ENCODE peak calls at places on chromosomes 16 and 17, in six cellular contexts. J is K562, S is GM13976, P is hepatocyte, A is AG09319, Y is AG04450. F is an unnamed sample.

GRCh38 chr17:16282522-16282921 is 65.5 kb downstream of the PIGL start:
- DNase-seq in J (no peak), S (no peak), P (no peak), A (no peak), Y (peak; percentile 66), F (no peak)

GRCh38 chr17:80773243-80773991 is 218.2 kb upstream of the CHMP6 start:
- DNase-seq in J (no peak), S (no peak), P (no peak), A (no peak), Y (no peak), F (peak; percentile 29)

GRCh38 chr16:51971184-51971583 is 575.8 kb downstream of the TOX3 start:
- DNase-seq in J (no peak), S (no peak), P (peak; percentile 19), A (no peak), Y (no peak), F (no peak)

GRCh38 chr17:43832168-43832975 is 574 bp downstream of the MPP3 start:
- DNase-seq in J (no peak), S (no peak), P (peak; percentile 75), A (peak; percentile 14), Y (peak; percentile 13), F (peak; percentile 26)

GRCh38 chr16:47928008-47928407 is 227.8 kb downstream of the ABCC12 start:
- DNase-seq in J (no peak), S (no peak), P (no peak), A (no peak), Y (no peak), F (peak; percentile 6)

GRCh38 chr17:68176770-68177169 is 71.1 kb upstream of the AMZ2 start:
- DNase-seq in J (no peak), S (no peak), P (no peak), A (no peak), Y (no peak), F (no peak)

GRCh38 chr16:51152691-51153261 is 1.7 kb upstream of the SALL1 start:
- DNase-seq in J (no peak), S (no peak), P (no peak), A (no peak), Y (no peak), F (no peak)

GRCh38 chr17:73118139-73118538 is 25.7 kb upstream of the SLC39A11 start:
- DNase-seq in J (no peak), S (no peak), P (no peak), A (no peak), Y (no peak), F (no peak)

GRCh38 chr16:27264151-27264550 is 4.4 kb downstream of the NSMCE1 start:
- DNase-seq in J (no peak), S (no peak), P (no peak), A (no peak), Y (no peak), F (no peak)

GRCh38 chr16:20075243-20075642 is 1.6 kb upstream of the GPR139 start:
- DNase-seq in J (no peak), S (no peak), P (no peak), A (no peak), Y (no peak), F (no peak)

GRCh38 chr16:57985204-57986121 is 14.5 kb upstream of the CNGB1 start:
- DNase-seq in J (peak; percentile 79), S (peak; percentile 29), P (peak; percentile 47), A (no peak), Y (no peak), F (no peak)

GRCh38 chr16:1189455-1189854 is 35.6 kb downstream of the TPSG1 start:
- DNase-seq in J (no peak), S (no peak), P (no peak), A (no peak), Y (no peak), F (no peak)

GRCh38 chr17:76243826-76244679 is 3.8 kb upstream of the RNF157 start:
- DNase-seq in J (no peak), S (no peak), P (no peak), A (no peak), Y (no peak), F (peak; percentile 39)

GRCh38 chr17:2343421-2343820 is 6.1 kb downstream of the SGSM2 start:
- DNase-seq in J (no peak), S (no peak), P (no peak), A (no peak), Y (no peak), F (peak; percentile 90)

GRCh38 chr16:47018223-47018891 is 44.9 kb upstream of the DNAJA2 start:
- DNase-seq in J (peak; percentile 58), S (peak; percentile 87), P (peak; percentile 67), A (no peak), Y (no peak), F (peak; percentile 70)

GRCh38 chr16:1674751-1675664 is 3.1 kb upstream of the JPT2 start:
- DNase-seq in J (no peak), S (no peak), P (no peak), A (no peak), Y (peak; percentile 27), F (no peak)

GRCh38 chr16:81883235-81883634 is 104.1 kb downstream of the PLCG2 start:
- DNase-seq in J (no peak), S (no peak), P (no peak), A (no peak), Y (no peak), F (no peak)

GRCh38 chr17:2055494-2056220 is 754 bp downstream of the HIC1 start:
- DNase-seq in J (no peak), S (peak; percentile 80), P (no peak), A (no peak), Y (no peak), F (peak; percentile 67)

GRCh38 chr17:46191332-46192210 is 1.7 kb downstream of the KANSL1 start:
- DNase-seq in J (peak; percentile 57), S (no peak), P (peak; percentile 67), A (no peak), Y (no peak), F (peak; percentile 43)

GRCh38 chr17:38509008-38509771 is 80.9 kb downstream of the ARHGAP23 start:
- DNase-seq in J (peak; percentile 92), S (peak; percentile 91), P (peak; percentile 95), A (peak; percentile 79), Y (peak; percentile 83), F (peak; percentile 92)

GRCh38 chr16:5621826-5622225 is 524.2 kb upstream of the EEF2KMT start:
- DNase-seq in J (no peak), S (no peak), P (peak; percentile 34), A (no peak), Y (no peak), F (no peak)

GRCh38 chr17:64130559-64131001 is 636 bp upstream of the ERN1 start:
- DNase-seq in J (no peak), S (peak; percentile 59), P (no peak), A (no peak), Y (no peak), F (peak; percentile 83)
- TF ChIP-seq CTCF in J (no peak), S (no peak), P (peak; percentile 1), A (no peak), Y (no peak), F (no peak)

DNA sequence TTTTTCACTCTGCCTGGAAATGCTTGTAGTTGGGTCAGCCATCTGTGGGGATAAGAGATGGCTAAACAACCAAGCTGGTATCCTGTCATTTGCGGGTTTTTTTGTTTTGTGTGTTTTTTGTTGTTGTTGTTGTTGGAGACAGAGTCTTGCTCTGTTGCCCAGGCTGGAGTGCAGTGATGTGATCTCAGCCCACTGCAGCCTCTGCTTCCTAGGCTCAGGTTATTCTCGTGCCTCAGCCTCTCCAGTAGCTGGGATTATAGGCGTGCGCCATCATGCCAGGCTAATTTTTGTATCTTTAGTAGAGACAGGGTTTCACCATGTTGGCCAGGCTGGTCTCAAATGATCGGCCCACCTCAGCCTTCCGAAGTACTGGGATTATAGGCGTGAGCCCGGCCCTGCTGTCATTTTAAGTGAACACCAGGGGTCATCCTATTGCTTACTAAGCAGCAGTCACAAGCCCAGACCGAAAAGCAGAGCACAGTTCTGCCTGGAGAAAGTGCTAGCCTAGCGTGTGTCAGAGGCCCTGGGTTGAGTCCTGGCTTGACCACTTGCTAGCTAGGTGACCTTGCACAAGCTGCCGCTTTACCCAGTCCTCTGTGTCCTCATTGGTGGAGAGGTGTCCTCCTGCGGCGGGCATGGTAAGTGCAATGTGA is 4.6 kb downstream of the SMCR8 start:
- DNase-seq in J (no peak), S (no peak), P (peak; percentile 76), A (peak; percentile 30), Y (peak; percentile 34), F (peak; percentile 30)
- TF ChIP-seq CTCF in J (peak; percentile 49), S (no peak), P (peak; percentile 63), A (peak; percentile 55), Y (peak; percentile 59), F (peak; percentile 39)

GRCh38 chr17:28878981-28879380 is 18.6 kb downstream of the FLOT2 start:
- DNase-seq in J (peak; percentile 79), S (peak; percentile 69), P (peak; percentile 69), A (no peak), Y (no peak), F (peak; percentile 55)
- TF ChIP-seq CTCF in J (peak; percentile 91), S (peak; percentile 35), P (peak; percentile 50), A (peak; percentile 36), Y (peak; percentile 54), F (no peak)

DNA sequence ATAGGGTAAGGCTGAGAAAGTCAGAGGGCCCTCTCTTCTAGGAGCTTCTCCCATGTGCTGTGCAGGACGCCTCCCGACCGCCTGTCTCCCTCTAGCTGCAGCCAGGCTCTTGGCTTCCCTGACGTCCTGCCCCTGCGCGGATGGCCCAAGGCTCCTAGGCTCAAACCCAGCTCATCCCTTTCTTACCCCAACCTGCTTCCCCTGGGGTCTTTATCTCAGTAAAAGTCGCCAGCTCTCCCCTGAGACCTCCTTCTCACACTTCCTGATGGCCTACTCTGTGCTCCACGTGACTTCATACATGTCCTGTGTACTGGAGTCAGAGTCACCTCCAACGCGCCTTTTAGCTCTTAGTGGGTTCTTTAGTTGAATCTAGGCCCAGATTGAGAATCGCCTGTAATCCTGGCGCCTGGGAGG is 1.1 kb upstream of the ZNF747 start:
- DNase-seq in J (peak; percentile 74), S (peak; percentile 86), P (peak; percentile 87), A (peak; percentile 34), Y (no peak), F (peak; percentile 82)
- TF ChIP-seq CTCF in J (peak; percentile 85), S (peak; percentile 69), P (peak; percentile 55), A (peak; percentile 72), Y (peak; percentile 70), F (no peak)

GRCh38 chr16:24129412-24129918 is 126.7 kb upstream of the CACNG3 start:
- DNase-seq in J (no peak), S (no peak), P (no peak), A (no peak), Y (no peak), F (no peak)

GRCh38 chr16:24132797-24133155 is 123.4 kb upstream of the CACNG3 start:
- DNase-seq in J (no peak), S (no peak), P (no peak), A (no peak), Y (no peak), F (no peak)

GRCh38 chr16:24132048-24132796 is 123.9 kb upstream of the CACNG3 start:
- DNase-seq in J (no peak), S (no peak), P (no peak), A (no peak), Y (no peak), F (no peak)

GRCh38 chr16:24131294-24131693 is 124.8 kb upstream of the CACNG3 start:
- DNase-seq in J (no peak), S (no peak), P (no peak), A (no peak), Y (no peak), F (no peak)

GRCh38 chr16:24130494-24131085 is 125.5 kb upstream of the CACNG3 start:
- DNase-seq in J (no peak), S (no peak), P (no peak), A (no peak), Y (no peak), F (no peak)
- TF ChIP-seq CTCF in J (no peak), S (no peak), P (no peak), A (no peak), Y (no peak), F (no peak)

GRCh38 chr17:17849863-17850373 is 13.1 kb upstream of the SREBF1 start:
- DNase-seq in J (peak; percentile 70), S (peak; percentile 84), P (peak; percentile 48), A (no peak), Y (no peak), F (peak; percentile 96)
- TF ChIP-seq CTCF in J (peak; percentile 13), S (no peak), P (no peak), A (peak; percentile 26), Y (peak; percentile 40), F (peak; percentile 7)